ENCODE peak calls at places on chromosomes 5 and 9, in ten cellular contexts. C is astrocyte; Y is IMR-90; E is hepatocyte; B is kidney; S is vagina; U is OCI-LY7; T is CD8-positive, alpha-beta T cell; N is suprapubic skin; Q is A549. H is an unnamed sample.

GRCh38 chr5:160333726-160334125 is 21.4 kb upstream of the CCNJL start:
- DNase-seq in C (peak; percentile 26), U (no peak), T (no peak), Y (peak; percentile 63), S (no peak), N (no peak), E (no peak), Q (peak; percentile 23), B (no peak), H (no peak)

GRCh38 chr9:80707120-80707519 is 982.2 kb downstream of the TLE1 start:
- DNase-seq in Y (peak; percentile 51), E (no peak), C (peak; percentile 50), U (no peak), Q (no peak), T (no peak), B (no peak), S (no peak), N (no peak), H (no peak)

GRCh38 chr5:56705217-56705616 is 110.1 kb upstream of the MAP3K1 start:
- DNase-seq in B (no peak), C (no peak), E (no peak), Y (no peak), U (no peak), N (no peak), S (no peak), T (no peak), Q (no peak), H (no peak)

GRCh38 chr5:135557034-135557838 is 21.5 kb upstream of the NEUROG1 start:
- DNase-seq in S (no peak), E (no peak), C (no peak), T (no peak), B (no peak), U (no peak), Y (no peak), Q (no peak), N (no peak), H (no peak)

GRCh38 chr5:168734657-168735344 is 155.6 kb upstream of the PANK3 start:
- DNase-seq in T (no peak), U (no peak), S (peak; percentile 58), N (peak; percentile 83), Y (peak; percentile 11), E (no peak), C (peak; percentile 10), Q (no peak), B (no peak), H (no peak)

GRCh38 chr5:52846443-52846842 is 58.7 kb downstream of the ITGA1 start:
- DNase-seq in E (no peak), B (no peak), N (no peak), Y (peak; percentile 80), T (no peak), S (no peak), Q (no peak), C (peak; percentile 29), U (no peak), H (no peak)

GRCh38 chr5:60842859-60843692 is 993 bp downstream of the ELOVL7 start:
- DNase-seq in C (no peak), T (no peak), E (peak; percentile 40), B (no peak), N (no peak), Q (peak; percentile 10), Y (no peak), U (no peak), S (no peak), H (no peak)

GRCh38 chr5:94385767-94386166 is 232.6 kb downstream of the KIAA0825 start:
- DNase-seq in U (no peak), S (no peak), Y (no peak), Q (no peak), E (no peak), B (no peak), N (no peak), C (no peak), T (no peak), H (no peak)

GRCh38 chr5:14687023-14687665 is 22.6 kb downstream of the OTULIN start:
- DNase-seq in C (peak; percentile 60), N (no peak), B (no peak), T (no peak), Y (no peak), E (no peak), Q (no peak), U (no peak), S (no peak), H (no peak)

GRCh38 chr5:61048534-61048933 is 103.5 kb downstream of the NDUFAF2 start:
- DNase-seq in Y (peak; percentile 92), N (no peak), B (no peak), C (peak; percentile 94), T (no peak), S (no peak), U (no peak), E (no peak), Q (peak; percentile 6), H (no peak)

GRCh38 chr9:71966601-71967000 is 55.2 kb downstream of the C9orf85 start:
- DNase-seq in B (no peak), S (no peak), T (no peak), Q (no peak), N (no peak), E (no peak), Y (no peak), C (no peak), U (no peak), H (no peak)

GRCh38 chr5:80149161-80149609 is 106.7 kb downstream of the SERINC5 start:
- DNase-seq in Q (no peak), S (no peak), Y (no peak), U (no peak), N (no peak), B (no peak), E (no peak), C (no peak), T (no peak), H (no peak)

GRCh38 chr9:95936579-95937075 is 61.1 kb downstream of the ERCC6L2 start:
- DNase-seq in N (no peak), C (no peak), T (no peak), U (no peak), Q (no peak), S (no peak), B (no peak), Y (no peak), E (no peak), H (no peak)

GRCh38 chr5:106974256-106974655 is 696.5 kb downstream of the EFNA5 start:
- DNase-seq in U (no peak), E (no peak), N (no peak), T (no peak), C (no peak), Q (no peak), B (no peak), S (no peak), Y (no peak), H (no peak)

GRCh38 chr5:141402553-141403328 is at the start of gene PCDHGA9:
- DNase-seq in N (no peak), T (no peak), U (no peak), C (no peak), S (no peak), Y (peak; percentile 40), Q (no peak), E (no peak), B (no peak), H (no peak)
- H3K9me3 ChIP-seq in N (peaks cover 62% of the 10 kb centered on the region), T (no peaks in the 10 kb centered on the region), U (no peaks in the 10 kb centered on the region), C (peaks cover 46% of the 10 kb centered on the region), S (peaks cover 79% of the 10 kb centered on the region), Y (peaks cover 51% of the 10 kb centered on the region), Q (peaks cover 76% of the 10 kb centered on the region), E (peaks cover 16% of the 10 kb centered on the region), B (peaks cover 59% of the 10 kb centered on the region), H (peaks cover 4% of the 10 kb centered on the region)

GRCh38 chr5:2879701-2880100 is 128.2 kb upstream of the IRX2 start:
- DNase-seq in B (no peak), Y (no peak), T (no peak), E (no peak), N (no peak), S (no peak), Q (no peak), U (no peak), C (no peak), H (no peak)

GRCh38 chr5:2872676-2873075 is 121.2 kb upstream of the IRX2 start:
- DNase-seq in N (no peak), C (no peak), T (no peak), Q (no peak), E (no peak), S (peak; percentile 74), Y (no peak), U (no peak), B (no peak), H (no peak)

GRCh38 chr5:2876183-2876582 is 124.7 kb upstream of the IRX2 start:
- DNase-seq in N (no peak), Q (no peak), U (no peak), S (peak; percentile 58), B (no peak), C (no peak), E (no peak), T (no peak), Y (no peak), H (no peak)

GRCh38 chr5:2874099-2874498 is 122.6 kb upstream of the IRX2 start:
- DNase-seq in B (no peak), S (peak; percentile 49), E (no peak), U (no peak), N (no peak), Y (no peak), Q (no peak), C (no peak), T (no peak), H (no peak)

DNA sequence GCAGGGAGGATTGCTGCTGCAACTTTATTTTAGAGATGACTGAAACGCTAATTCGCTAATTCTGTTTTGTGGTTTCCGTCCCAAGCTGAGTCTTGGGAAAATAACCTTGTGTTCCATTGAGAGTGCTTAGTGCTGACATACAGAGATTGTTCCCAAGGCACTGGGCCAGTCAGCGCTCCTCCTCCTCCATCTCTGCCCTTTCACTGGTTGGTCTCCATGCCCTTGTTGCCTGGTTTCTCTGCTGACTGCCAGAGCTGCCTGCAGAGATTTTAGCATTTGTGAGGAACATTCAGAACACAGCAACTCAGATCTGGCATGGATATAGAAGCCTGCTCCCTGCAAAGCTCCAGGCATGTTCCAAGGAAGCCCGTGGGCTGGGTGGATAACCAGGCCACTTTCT is 126.0 kb upstream of the IRX2 start:
- DNase-seq in T (no peak), C (no peak), Q (no peak), N (no peak), S (no peak), E (no peak), B (no peak), U (no peak), Y (no peak), H (no peak)
- H3K9me3 ChIP-seq in T (no peaks in the 10 kb centered on the region), C (peaks cover 6% of the 10 kb centered on the region), Q (no peaks in the 10 kb centered on the region), N (peaks cover 9% of the 10 kb centered on the region), S (peaks cover 4% of the 10 kb centered on the region), E (peaks cover 3% of the 10 kb centered on the region), B (peaks cover 9% of the 10 kb centered on the region), U (peaks cover 5% of the 10 kb centered on the region), Y (peaks cover 16% of the 10 kb centered on the region), H (no peaks in the 10 kb centered on the region)

DNA sequence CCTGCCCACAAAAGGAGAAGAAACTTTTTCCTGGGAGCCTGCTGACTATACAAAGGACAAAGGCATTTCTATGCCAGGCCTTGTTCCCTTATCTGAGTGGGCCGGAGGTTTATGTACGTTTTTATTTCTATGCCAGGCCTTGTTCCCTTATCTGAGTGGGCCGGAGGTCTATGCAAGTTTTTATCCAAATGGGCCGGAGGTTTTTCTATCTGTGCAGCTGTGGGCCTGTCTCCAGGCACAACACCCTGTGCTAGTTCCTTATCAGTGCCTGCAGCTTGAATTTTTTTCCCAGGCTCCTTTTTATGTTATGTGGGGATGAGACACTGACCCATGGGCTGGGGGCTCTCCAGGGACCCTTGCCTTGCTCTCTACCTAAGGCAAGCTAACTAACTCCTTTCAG is 5.5 kb downstream of the SLC25A2 start:
- DNase-seq in Q (no peak), S (no peak), E (no peak), U (no peak), C (no peak), B (no peak), N (no peak), Y (no peak), T (no peak), H (no peak)
- H3K9me3 ChIP-seq in Q (peaks cover 41% of the 10 kb centered on the region), S (peaks cover 50% of the 10 kb centered on the region), E (peaks cover 42% of the 10 kb centered on the region), U (peaks cover 3% of the 10 kb centered on the region), C (peaks cover 8% of the 10 kb centered on the region), B (peaks cover 74% of the 10 kb centered on the region), N (peaks cover 84% of the 10 kb centered on the region), Y (peaks cover 34% of the 10 kb centered on the region), T (peaks cover 21% of the 10 kb centered on the region), H (peaks cover 15% of the 10 kb centered on the region)

GRCh38 chr5:78538240-78538850 is 110.2 kb downstream of the LHFPL2 start:
- DNase-seq in U (no peak), T (no peak), S (no peak), Q (no peak), B (no peak), Y (no peak), E (no peak), N (no peak), C (no peak), H (no peak)
- H3K9me3 ChIP-seq in U (no peaks in the 10 kb centered on the region), T (no peaks in the 10 kb centered on the region), S (no peaks in the 10 kb centered on the region), Q (no peaks in the 10 kb centered on the region), B (no peaks in the 10 kb centered on the region), Y (no peaks in the 10 kb centered on the region), E (no peaks in the 10 kb centered on the region), N (no peaks in the 10 kb centered on the region), C (no peaks in the 10 kb centered on the region), H (no peaks in the 10 kb centered on the region)